ENCODE peak calls at places on chromosomes 7 and 10, in six cellular contexts. C, K, I, L, O and V are unnamed samples.

GRCh38 chr10:103652599-103653281 is 159.2 kb downstream of the NEURL1 start:
- DNase-seq in C (no peak), K (no peak), I (no peak), L (no peak), O (no peak), V (no peak)

GRCh38 chr10:103057980-103058568 is 135.0 kb downstream of the NT5C2 start:
- DNase-seq in C (no peak), K (no peak), I (no peak), L (no peak), O (no peak), V (no peak)

GRCh38 chr7:68238204-68238805 is 1241.7 kb downstream of the TYW1 start:
- DNase-seq in C (no peak), K (peak), I (no peak), L (no peak), O (no peak), V (no peak)

GRCh38 chr7:41189866-41190265 is 513.0 kb downstream of the INHBA start:
- DNase-seq in C (peak), K (peak), I (no peak), L (peak), O (no peak), V (peak)

GRCh38 chr10:30870926-30871325 is 160.7 kb downstream of the ZNF438 start:
- DNase-seq in C (no peak), K (no peak), I (no peak), L (no peak), O (no peak), V (no peak)

GRCh38 chr7:23247101-23247601 is 576 bp downstream of the GPNMB start:
- DNase-seq in C (no peak), K (no peak), I (no peak), L (no peak), O (no peak), V (no peak)

GRCh38 chr10:4725917-4726606 is 99.9 kb upstream of the AKR1E2 start:
- DNase-seq in C (peak), K (peak), I (no peak), L (peak), O (no peak), V (peak)

GRCh38 chr10:18157909-18158308 is 17.7 kb downstream of the CACNB2 start:
- DNase-seq in C (peak), K (peak), I (no peak), L (peak), O (no peak), V (no peak)

GRCh38 chr10:13977861-13978843 is 352.6 kb downstream of the FRMD4A start:
- DNase-seq in C (peak), K (peak), I (no peak), L (peak), O (no peak), V (no peak)

GRCh38 chr7:107538001-107538400 is 25.7 kb downstream of the COG5 start:
- DNase-seq in C (no peak), K (no peak), I (no peak), L (no peak), O (no peak), V (no peak)

GRCh38 chr10:60704480-60704879 is 73.8 kb upstream of the CDK1 start:
- DNase-seq in C (no peak), K (peak), I (no peak), L (no peak), O (no peak), V (peak)

GRCh38 chr10:30178565-30178964 is 119.2 kb upstream of the JCAD start:
- DNase-seq in C (peak), K (no peak), I (no peak), L (no peak), O (no peak), V (no peak)

GRCh38 chr10:34319197-34319846 is 495.8 kb downstream of the PARD3 start:
- DNase-seq in C (peak), K (peak), I (no peak), L (peak), O (peak), V (no peak)

GRCh38 chr10:130175074-130175473 is 38.9 kb downstream of the GLRX3 start:
- DNase-seq in C (no peak), K (no peak), I (no peak), L (no peak), O (no peak), V (no peak)

GRCh38 chr7:45617166-45617565 is 43.0 kb downstream of the ADCY1 start:
- DNase-seq in C (no peak), K (no peak), I (no peak), L (no peak), O (no peak), V (no peak)

GRCh38 chr7:50147952-50148351 is 54.9 kb upstream of the ZPBP start:
- DNase-seq in C (no peak), K (no peak), I (no peak), L (no peak), O (no peak), V (no peak)

GRCh38 chr7:128167316-128167691 is 73.8 kb upstream of the LEP start:
- DNase-seq in C (peak), K (peak), I (peak), L (no peak), O (no peak), V (peak)

GRCh38 chr10:33010132-33011037 is 52.4 kb upstream of the ITGB1 start:
- DNase-seq in C (peak), K (peak), I (peak), L (peak), O (peak), V (peak)

GRCh38 chr10:117130346-117130745 is 7.7 kb downstream of the VAX1 start:
- DNase-seq in C (no peak), K (no peak), I (no peak), L (no peak), O (no peak), V (no peak)